ENCODE peak calls at places on chromosomes 6 and 20, in nine cellular contexts. W, N, D, V, R, L, J, I and G are unnamed samples.

GRCh38 chr6:136571065-136571464 is 20.8 kb upstream of the MAP7 start:
- DNase-seq in W (no peak), N (no peak), D (no peak), V (no peak), R (no peak), L (no peak), J (no peak), I (no peak), G (no peak)

GRCh38 chr6:54310377-54311152 is 2.3 kb downstream of the TINAG start:
- DNase-seq in W (no peak), N (no peak), D (no peak), V (no peak), R (no peak), L (no peak), J (no peak), I (no peak), G (no peak)

GRCh38 chr6:168031411-168032382 is 34.2 kb downstream of the KIF25 start:
- DNase-seq in W (no peak), N (no peak), D (no peak), V (no peak), R (no peak), L (peak), J (no peak), I (no peak), G (no peak)

GRCh38 chr6:74671558-74672025 is 534.3 kb downstream of the COL12A1 start:
- DNase-seq in W (no peak), N (no peak), D (no peak), V (no peak), R (no peak), L (peak), J (no peak), I (no peak), G (no peak)

GRCh38 chr6:36139991-36140710 is 9.8 kb downstream of the MAPK13 start:
- DNase-seq in W (no peak), N (no peak), D (peak), V (no peak), R (no peak), L (no peak), J (no peak), I (no peak), G (no peak)

GRCh38 chr6:88164061-88164460 is 2.1 kb downstream of the CNR1 start:
- DNase-seq in W (no peak), N (no peak), D (no peak), V (no peak), R (no peak), L (no peak), J (no peak), I (no peak), G (peak)

GRCh38 chr20:16864069-16864468 is 115.9 kb downstream of the OTOR start:
- DNase-seq in W (no peak), N (no peak), D (no peak), V (no peak), R (no peak), L (no peak), J (no peak), I (no peak), G (no peak)

GRCh38 chr6:85168146-85168545 is 281.7 kb upstream of the NT5E start:
- DNase-seq in W (no peak), N (no peak), D (no peak), V (no peak), R (no peak), L (no peak), J (no peak), I (no peak), G (no peak)

GRCh38 chr6:26141378-26141901 is 54.2 kb downstream of the HFE start:
- DNase-seq in W (no peak), N (no peak), D (no peak), V (no peak), R (no peak), L (no peak), J (no peak), I (no peak), G (no peak)

GRCh38 chr6:77178821-77179220 is 284.5 kb downstream of the HTR1B start:
- DNase-seq in W (no peak), N (no peak), D (no peak), V (no peak), R (no peak), L (peak), J (no peak), I (no peak), G (no peak)

GRCh38 chr6:21908117-21908848 is 314.7 kb downstream of the SOX4 start:
- DNase-seq in W (no peak), N (no peak), D (no peak), V (no peak), R (no peak), L (no peak), J (no peak), I (no peak), G (no peak)

GRCh38 chr6:86825436-86825835 is 111.9 kb upstream of the HTR1E start:
- DNase-seq in W (no peak), N (no peak), D (no peak), V (no peak), R (no peak), L (no peak), J (no peak), I (no peak), G (no peak)

GRCh38 chr6:3208096-3208774 is 19.2 kb downstream of the TUBB2B start:
- DNase-seq in W (no peak), N (no peak), D (no peak), V (no peak), R (no peak), L (peak), J (no peak), I (no peak), G (no peak)

GRCh38 chr6:138520463-138520862 is 21.2 kb upstream of the NHSL1 start:
- DNase-seq in W (no peak), N (no peak), D (no peak), V (no peak), R (no peak), L (peak), J (no peak), I (no peak), G (no peak)

GRCh38 chr20:57062241-57062640 is 204.2 kb downstream of the BMP7 start:
- DNase-seq in W (no peak), N (no peak), D (no peak), V (no peak), R (no peak), L (no peak), J (no peak), I (no peak), G (no peak)

GRCh38 chr6:22222469-22222868 is 74.4 kb downstream of the PRL start:
- DNase-seq in W (no peak), N (no peak), D (no peak), V (no peak), R (no peak), L (no peak), J (no peak), I (no peak), G (no peak)

GRCh38 chr6:145372671-145373123 is 362.6 kb downstream of the EPM2A start:
- DNase-seq in W (no peak), N (no peak), D (no peak), V (no peak), R (no peak), L (peak), J (peak), I (no peak), G (no peak)

GRCh38 chr20:64188682-64189529 is 24.7 kb downstream of the MYT1 start:
- DNase-seq in W (no peak), N (peak), D (no peak), V (peak), R (no peak), L (no peak), J (no peak), I (no peak), G (peak)

GRCh38 chr6:162615016-162615717 is 112.4 kb downstream of the PRKN start:
- DNase-seq in W (no peak), N (no peak), D (no peak), V (no peak), R (no peak), L (no peak), J (no peak), I (no peak), G (no peak)

GRCh38 chr6:147063469-147064031 is 140.7 kb upstream of the STXBP5 start:
- DNase-seq in W (no peak), N (no peak), D (no peak), V (no peak), R (no peak), L (peak), J (no peak), I (no peak), G (no peak)

GRCh38 chr20:15916623-15917022 is 656.6 kb downstream of the KIF16B start:
- DNase-seq in W (no peak), N (no peak), D (no peak), V (no peak), R (no peak), L (no peak), J (no peak), I (no peak), G (no peak)

GRCh38 chr6:161866570-161866969 is 592.7 kb upstream of the AGPAT4 start:
- DNase-seq in W (no peak), N (no peak), D (no peak), V (no peak), R (no peak), L (no peak), J (no peak), I (no peak), G (no peak)

GRCh38 chr6:17224056-17224455 is 57.1 kb upstream of the RBM24 start:
- DNase-seq in W (no peak), N (no peak), D (no peak), V (no peak), R (no peak), L (no peak), J (no peak), I (no peak), G (no peak)

GRCh38 chr6:117976030-117976651 is 69.1 kb downstream of the SLC35F1 start:
- DNase-seq in W (peak), N (peak), D (peak), V (peak), R (peak), L (peak), J (peak), I (no peak), G (peak)

GRCh38 chr6:106162926-106163325 is 76.8 kb downstream of the PRDM1 start:
- DNase-seq in W (no peak), N (no peak), D (no peak), V (no peak), R (no peak), L (no peak), J (no peak), I (no peak), G (no peak)

GRCh38 chr6:46648869-46649488 is 3.6 kb downstream of the CYP39A1 start:
- DNase-seq in W (no peak), N (no peak), D (no peak), V (no peak), R (no peak), L (peak), J (no peak), I (no peak), G (no peak)

GRCh38 chr20:21529863-21530262 is 16.0 kb upstream of the NKX2-2 start:
- DNase-seq in W (no peak), N (peak), D (peak), V (no peak), R (no peak), L (peak), J (no peak), I (no peak), G (peak)

GRCh38 chr20:62805711-62806382 is 1.2 kb downstream of the OGFR start:
- DNase-seq in W (no peak), N (no peak), D (no peak), V (no peak), R (no peak), L (peak), J (no peak), I (no peak), G (no peak)

GRCh38 chr6:72894091-72894490 is 272.2 kb downstream of the KCNQ5 start:
- DNase-seq in W (no peak), N (peak), D (no peak), V (no peak), R (no peak), L (no peak), J (no peak), I (no peak), G (no peak)

GRCh38 chr6:37691904-37692806 is 5.5 kb downstream of the MDGA1 start:
- DNase-seq in W (peak), N (peak), D (peak), V (peak), R (peak), L (no peak), J (peak), I (peak), G (peak)

GRCh38 chr6:24494726-24495515 is at the start of gene ALDH5A1:
- DNase-seq in W (peak), N (peak), D (peak), V (peak), R (peak), L (peak), J (peak), I (peak), G (peak)

GRCh38 chr6:33298773-33299236 is at the start of gene RGL2:
- DNase-seq in W (peak), N (peak), D (peak), V (peak), R (no peak), L (peak), J (peak), I (peak), G (no peak)